ENCODE peak calls at places on chromosomes 11 and 22, in seven cellular contexts. H is BJ, B is heart left ventricle, C is astrocyte, Q is kidney epithelial cell, R is mucosa of descending colon, I is neuronal stem cell. J is an unnamed sample.

GRCh38 chr22:46239261-46240048 is 10.6 kb downstream of the CDPF1 start:
- DNase-seq in H (no peak), B (no peak), C (no peak), Q (no peak), R (no peak), I (no peak), J (no peak)

GRCh38 chr22:28185130-28185529 is 266.1 kb upstream of the PITPNB start:
- DNase-seq in H (no peak), B (no peak), C (no peak), Q (no peak), R (no peak), I (no peak), J (no peak)

GRCh38 chr11:8056810-8057463 is 24.1 kb upstream of the TUB start:
- DNase-seq in H (peak; percentile 35), B (no peak), C (peak; percentile 25), Q (peak; percentile 4), R (no peak), I (no peak), J (peak; percentile 88)

GRCh38 chr11:106302416-106302815 is 225.0 kb downstream of the AASDHPPT start:
- DNase-seq in H (no peak), B (no peak), C (no peak), Q (no peak), R (no peak), I (no peak), J (no peak)

GRCh38 chr11:43997022-43997665 is 50.6 kb upstream of the ACCSL start:
- DNase-seq in H (no peak), B (no peak), C (no peak), Q (no peak), R (no peak), I (no peak), J (no peak)

GRCh38 chr22:24391836-24392217 is 35.6 kb upstream of the ADORA2A start:
- DNase-seq in H (no peak), B (no peak), C (peak; percentile 65), Q (no peak), R (no peak), I (no peak), J (no peak)

GRCh38 chr11:2582436-2582931 is 117.3 kb downstream of the KCNQ1OT1 start:
- DNase-seq in H (no peak), B (peak; percentile 25), C (no peak), Q (no peak), R (peak; percentile 33), I (no peak), J (no peak)

GRCh38 chr11:46380340-46381045 is 976 bp upstream of the MDK start:
- DNase-seq in H (no peak), B (peak; percentile 82), C (no peak), Q (no peak), R (peak; percentile 91), I (peak; percentile 90), J (peak; percentile 69)

GRCh38 chr11:32949739-32950138 is 57.1 kb downstream of the QSER1 start:
- DNase-seq in H (no peak), B (no peak), C (no peak), Q (no peak), R (no peak), I (no peak), J (no peak)

GRCh38 chr11:32952421-32952820 is 59.8 kb downstream of the QSER1 start:
- DNase-seq in H (no peak), B (no peak), C (no peak), Q (no peak), R (no peak), I (no peak), J (no peak)

DNA sequence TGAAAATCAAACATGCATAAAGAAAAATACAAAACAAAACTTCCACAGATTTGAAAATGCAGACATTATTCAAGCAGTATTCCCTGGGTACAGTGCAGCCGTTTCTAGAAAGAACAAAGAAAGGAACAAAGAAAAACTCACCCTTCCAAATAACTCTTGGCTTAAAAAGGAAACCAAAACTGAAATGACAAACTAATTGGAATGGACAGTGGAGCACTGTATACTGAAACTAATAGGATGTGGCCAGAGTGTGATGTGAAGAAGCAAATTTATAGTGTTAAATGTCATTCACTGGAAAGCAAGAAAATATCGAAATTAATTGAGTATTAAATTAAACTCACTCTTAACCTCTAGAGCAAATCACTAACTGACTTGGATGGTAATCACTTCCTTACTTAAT is 55.4 kb downstream of the QSER1 start:
- DNase-seq in H (no peak), B (no peak), C (no peak), Q (no peak), R (no peak), I (no peak), J (no peak)
- H3K4me3 ChIP-seq in H (no peak overlapping the region), B (no peak overlapping the region), C (no peak overlapping the region), Q (no peak overlapping the region), R (no peak overlapping the region), I (no peak overlapping the region), J (no peak overlapping the region)

DNA sequence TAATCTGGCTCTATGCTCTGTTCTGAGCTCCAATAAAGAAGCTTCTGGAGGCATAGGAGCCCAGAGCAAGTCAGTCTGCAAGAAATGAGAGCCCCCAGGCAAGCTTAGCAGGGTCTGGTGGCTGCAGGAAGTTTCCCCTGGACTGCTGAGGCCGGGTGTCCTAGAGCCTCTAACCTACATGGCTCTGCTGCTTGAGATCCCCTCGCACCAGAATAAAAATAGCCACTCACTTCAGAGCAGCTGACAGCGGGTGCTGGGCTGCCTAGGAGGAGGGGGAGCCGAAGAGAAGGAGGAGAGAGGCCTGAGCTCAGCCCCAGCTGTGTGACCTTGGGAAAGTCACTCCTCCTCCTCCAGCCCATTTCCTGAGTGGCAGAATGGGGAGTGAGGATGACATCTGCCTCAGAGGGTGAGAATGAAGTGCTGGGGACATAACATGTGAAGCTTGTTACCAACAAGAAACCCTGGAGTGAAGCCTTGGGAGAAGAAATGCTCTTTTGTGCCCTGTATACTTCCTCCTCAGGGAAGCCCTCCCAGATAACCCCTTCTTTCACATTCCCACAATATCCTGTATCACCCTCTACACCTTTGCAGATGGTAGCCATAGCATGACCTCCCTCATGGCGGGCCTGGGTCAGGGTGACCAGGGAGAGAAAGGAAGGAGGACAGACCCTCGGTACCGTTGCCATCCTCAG is 3.6 kb upstream of the INPP5J start:
- DNase-seq in H (no peak), B (peak; percentile 66), C (no peak), Q (no peak), R (no peak), I (no peak), J (no peak)
- H3K4me3 ChIP-seq in H (no peak overlapping the region), B (no peak overlapping the region), C (no peak overlapping the region), Q (no peak overlapping the region), R (no peak overlapping the region), I (no peak overlapping the region), J (no peak overlapping the region)

GRCh38 chr11:102989379-102990047 is 34.0 kb upstream of the MMP13 start:
- DNase-seq in H (no peak), B (no peak), C (peak; percentile 37), Q (no peak), R (no peak), I (no peak), J (no peak)
- H3K4me3 ChIP-seq in H (no peak overlapping the region), B (no peak overlapping the region), C (no peak overlapping the region), Q (no peak overlapping the region), R (no peak overlapping the region), I (no peak overlapping the region), J (no peak overlapping the region)

DNA sequence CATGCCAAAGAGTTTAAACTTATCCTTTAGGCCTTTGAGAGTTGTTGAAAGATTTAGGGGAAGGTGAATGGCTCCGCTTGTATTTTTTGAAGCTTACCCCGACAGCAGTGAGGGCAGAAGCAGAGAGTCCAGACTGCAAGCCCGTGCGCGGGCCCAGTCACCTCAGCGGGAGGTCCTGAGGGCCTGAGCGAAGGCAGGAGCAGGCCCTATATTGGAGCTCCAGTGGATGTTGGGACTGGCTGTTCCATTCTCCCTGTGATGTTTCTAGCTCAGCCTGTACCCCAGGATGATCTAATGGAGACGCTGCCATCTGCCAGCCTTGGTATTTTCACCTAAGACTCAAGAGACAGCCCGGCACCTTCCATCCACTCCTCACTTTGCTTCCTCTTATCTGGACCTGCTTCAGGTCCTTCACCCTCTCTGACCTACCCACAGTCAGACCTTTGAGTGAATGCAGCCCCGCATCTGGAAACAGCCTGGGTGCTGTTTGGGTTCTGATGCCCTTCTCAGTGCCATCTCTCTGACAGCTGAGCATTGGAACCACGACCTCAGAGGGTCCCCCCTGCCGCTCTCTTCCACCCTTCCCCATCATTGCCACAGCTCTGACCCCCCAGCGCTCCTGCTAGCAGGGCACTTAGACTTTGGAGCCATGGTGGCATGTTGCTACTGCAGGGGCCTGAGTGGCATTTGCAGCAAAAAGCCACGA is 628.2 kb upstream of the CADM1 start:
- DNase-seq in H (no peak), B (no peak), C (no peak), Q (no peak), R (no peak), I (no peak), J (no peak)
- H3K4me3 ChIP-seq in H (no peak overlapping the region), B (no peak overlapping the region), C (no peak overlapping the region), Q (no peak overlapping the region), R (no peak overlapping the region), I (no peak overlapping the region), J (no peak overlapping the region)

GRCh38 chr11:61510980-61511373 is 2.4 kb downstream of the LRRC10B start:
- DNase-seq in H (no peak), B (no peak), C (no peak), Q (no peak), R (no peak), I (no peak), J (peak; percentile 35)
- H3K4me3 ChIP-seq in H (no peak overlapping the region), B (no peak overlapping the region), C (no peak overlapping the region), Q (no peak overlapping the region), R (no peak overlapping the region), I (no peak overlapping the region), J (no peak overlapping the region)

GRCh38 chr11:1388763-1389102 is 1.0 kb upstream of the BRSK2 start:
- DNase-seq in H (no peak), B (no peak), C (no peak), Q (no peak), R (no peak), I (no peak), J (no peak)
- H3K4me3 ChIP-seq in H (peak overlapping the region; percentile 65), B (peak overlapping the region; percentile 64), C (no peak overlapping the region), Q (peak overlapping the region; percentile 35), R (no peak overlapping the region), I (peak overlapping the region; percentile 97), J (peak overlapping the region; percentile 30)

GRCh38 chr22:37428649-37429586 is 1.6 kb upstream of the ELFN2 start:
- DNase-seq in H (no peak), B (no peak), C (peak; percentile 24), Q (no peak), R (no peak), I (peak; percentile 83), J (no peak)

GRCh38 chr22:37425800-37426531 is 1.3 kb downstream of the ELFN2 start:
- DNase-seq in H (no peak), B (no peak), C (peak; percentile 73), Q (no peak), R (no peak), I (no peak), J (no peak)

GRCh38 chr22:37426532-37427127 is 649 bp downstream of the ELFN2 start:
- DNase-seq in H (no peak), B (no peak), C (no peak), Q (no peak), R (no peak), I (no peak), J (no peak)

GRCh38 chr22:37427128-37427710 is at the start of gene ELFN2:
- DNase-seq in H (no peak), B (no peak), C (no peak), Q (no peak), R (no peak), I (no peak), J (no peak)

GRCh38 chr22:37427711-37428635 is 694 bp upstream of the ELFN2 start:
- DNase-seq in H (no peak), B (no peak), C (no peak), Q (no peak), R (no peak), I (no peak), J (no peak)
- H3K4me3 ChIP-seq in H (peak overlapping the region; percentile 53), B (peak overlapping the region; percentile 52), C (peak overlapping the region; percentile 54), Q (peak overlapping the region; percentile 79), R (no peak overlapping the region), I (no peak overlapping the region), J (peak overlapping the region; percentile 12)

GRCh38 chr11:95360382-95360781 is 129.4 kb upstream of the SESN3 start:
- DNase-seq in H (no peak), B (no peak), C (no peak), Q (no peak), R (no peak), I (no peak), J (no peak)
- H3K4me3 ChIP-seq in H (no peak overlapping the region), B (no peak overlapping the region), C (no peak overlapping the region), Q (no peak overlapping the region), R (no peak overlapping the region), I (no peak overlapping the region), J (no peak overlapping the region)

J was measured in uterus.